ENCODE peak calls at places on chromosomes 3 and 15, in six cellular contexts. W is brain microvascular endothelial cell, N is upper lobe of right lung, J is HFFc6, X is tibial artery, A is B cell. O is an unnamed sample.

GRCh38 chr15:86691091-86691490 is 611.4 kb downstream of the AGBL1 start:
- DNase-seq in W (no peak), N (no peak), J (no peak), X (no peak), A (no peak), O (no peak)

GRCh38 chr15:77456746-77457618 is 36.3 kb downstream of the HMG20A start:
- DNase-seq in W (no peak), N (no peak), J (no peak), X (no peak), A (no peak), O (no peak)

GRCh38 chr3:115403791-115404190 is 219.5 kb upstream of the GAP43 start:
- DNase-seq in W (no peak), N (no peak), J (no peak), X (no peak), A (no peak), O (no peak)

GRCh38 chr15:85312486-85312885 is 67.9 kb upstream of the AKAP13 start:
- DNase-seq in W (peak; percentile 86), N (no peak), J (peak; percentile 61), X (no peak), A (peak; percentile 77), O (peak; percentile 98)

GRCh38 chr15:78537266-78537665 is 3.0 kb upstream of the PSMA4 start:
- DNase-seq in W (no peak), N (no peak), J (no peak), X (no peak), A (no peak), O (no peak)

GRCh38 chr3:2517479-2518188 is 419.0 kb downstream of the CNTN4 start:
- DNase-seq in W (no peak), N (no peak), J (no peak), X (no peak), A (no peak), O (no peak)

GRCh38 chr3:126346466-126346865 is 10.7 kb downstream of the KLF15 start:
- DNase-seq in W (no peak), N (peak; percentile 27), J (no peak), X (peak; percentile 60), A (no peak), O (no peak)

GRCh38 chr3:143236226-143236964 is 116.8 kb downstream of the CHST2 start:
- DNase-seq in W (no peak), N (no peak), J (no peak), X (no peak), A (peak; percentile 11), O (no peak)

GRCh38 chr15:78149805-78150751 is 916 bp downstream of the IDH3A start:
- DNase-seq in W (no peak), N (no peak), J (no peak), X (no peak), A (no peak), O (no peak)

GRCh38 chr3:51799879-51800757 is 21.1 kb upstream of the IQCF6 start:
- DNase-seq in W (peak; percentile 74), N (no peak), J (peak; percentile 77), X (no peak), A (peak; percentile 57), O (peak; percentile 42)

GRCh38 chr3:170572665-170573253 is 13.1 kb downstream of the SLC7A14 start:
- DNase-seq in W (peak; percentile 79), N (no peak), J (peak; percentile 77), X (no peak), A (no peak), O (peak; percentile 53)

GRCh38 chr15:99566157-99566900 is 545 bp downstream of the MEF2A start:
- DNase-seq in W (no peak), N (peak; percentile 76), J (no peak), X (peak; percentile 74), A (peak; percentile 72), O (no peak)

GRCh38 chr3:63814300-63814699 is 4.8 kb upstream of the C3orf49 start:
- DNase-seq in W (no peak), N (no peak), J (no peak), X (no peak), A (no peak), O (no peak)

GRCh38 chr15:83612226-83612625 is 41.7 kb upstream of the ADAMTSL3 start:
- DNase-seq in W (no peak), N (no peak), J (no peak), X (no peak), A (no peak), O (no peak)

GRCh38 chr3:101842245-101842934 is 6.9 kb upstream of the NFKBIZ start:
- DNase-seq in W (no peak), N (no peak), J (no peak), X (no peak), A (no peak), O (no peak)

GRCh38 chr15:75232252-75232813 is 25.8 kb upstream of the GOLGA6C start:
- DNase-seq in W (no peak), N (peak; percentile 44), J (no peak), X (peak; percentile 28), A (no peak), O (no peak)

GRCh38 chr3:70061111-70061510 is 61.6 kb downstream of the SAMMSON start:
- DNase-seq in W (no peak), N (no peak), J (no peak), X (no peak), A (no peak), O (no peak)

GRCh38 chr3:165518346-165518745 is 318.9 kb downstream of the BCHE start:
- DNase-seq in W (no peak), N (no peak), J (no peak), X (no peak), A (no peak), O (peak; percentile 34)

GRCh38 chr3:4426782-4427344 is 40.2 kb downstream of the SUMF1 start:
- DNase-seq in W (peak; percentile 93), N (no peak), J (peak; percentile 93), X (no peak), A (no peak), O (peak; percentile 59)

DNA sequence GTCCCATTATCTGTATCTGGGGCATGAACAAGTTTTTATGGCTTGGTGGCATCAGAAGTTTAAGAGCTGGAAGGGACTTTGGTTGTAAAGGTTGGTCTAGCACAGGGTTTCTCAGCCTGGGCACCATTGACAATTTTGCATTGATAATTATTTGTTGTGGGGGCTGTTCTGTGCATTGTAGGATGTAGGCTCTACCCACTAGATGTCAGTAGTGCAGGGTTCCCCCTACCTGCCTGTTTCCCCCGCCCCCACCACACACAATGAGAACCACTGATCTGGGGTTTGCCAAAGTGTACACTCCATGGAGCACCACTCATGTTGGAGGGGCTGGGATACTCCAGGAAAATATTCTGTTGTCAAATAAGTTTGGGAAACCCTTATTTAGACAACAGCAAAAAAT is 42.7 kb downstream of the PLCL2 start:
- DNase-seq in W (no peak), N (no peak), J (no peak), X (no peak), A (no peak), O (no peak)
- TF ChIP-seq CTCF in W (no peak), N (no peak), J (no peak), X (no peak), A (no peak), O (peak; percentile 10)

GRCh38 chr3:180447156-180447555 is 154.8 kb upstream of the TTC14 start:
- DNase-seq in W (no peak), N (no peak), J (peak; percentile 64), X (no peak), A (no peak), O (no peak)
- TF ChIP-seq CTCF in W (no peak), N (no peak), J (no peak), X (no peak), A (no peak), O (no peak)

GRCh38 chr3:17745301-17745700 is 2.9 kb upstream of the TBC1D5 start:
- DNase-seq in W (no peak), N (no peak), J (no peak), X (no peak), A (no peak), O (no peak)

GRCh38 chr3:17743660-17743995 is 1.2 kb upstream of the TBC1D5 start:
- DNase-seq in W (no peak), N (no peak), J (no peak), X (no peak), A (no peak), O (no peak)

GRCh38 chr3:17745894-17746293 is 3.5 kb upstream of the TBC1D5 start:
- DNase-seq in W (no peak), N (no peak), J (no peak), X (no peak), A (no peak), O (no peak)

GRCh38 chr3:17742837-17743659 is 617 bp upstream of the TBC1D5 start:
- DNase-seq in W (peak; percentile 96), N (no peak), J (no peak), X (no peak), A (no peak), O (peak; percentile 90)

DNA sequence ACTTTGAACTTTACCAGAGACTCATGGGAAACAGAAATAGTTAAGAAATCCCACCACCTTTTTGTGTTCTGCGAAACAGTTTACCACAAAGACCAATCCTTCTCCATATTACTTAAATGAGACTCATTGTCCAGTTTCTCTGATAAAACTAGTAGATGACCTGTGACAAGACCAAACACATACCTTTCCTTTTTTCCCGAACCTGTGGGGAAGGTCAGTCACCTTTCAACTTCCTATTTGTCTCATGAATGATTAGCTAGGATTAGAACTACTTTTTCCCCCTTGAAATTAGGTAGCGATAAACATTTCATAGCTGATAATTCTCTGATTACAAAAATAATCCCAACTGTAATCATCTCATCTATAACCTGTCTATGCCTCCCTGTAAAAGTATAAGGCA is 2.3 kb upstream of the TBC1D5 start:
- DNase-seq in W (no peak), N (no peak), J (no peak), X (no peak), A (no peak), O (no peak)
- TF ChIP-seq CTCF in W (no peak), N (no peak), J (no peak), X (no peak), A (no peak), O (no peak)

DNA sequence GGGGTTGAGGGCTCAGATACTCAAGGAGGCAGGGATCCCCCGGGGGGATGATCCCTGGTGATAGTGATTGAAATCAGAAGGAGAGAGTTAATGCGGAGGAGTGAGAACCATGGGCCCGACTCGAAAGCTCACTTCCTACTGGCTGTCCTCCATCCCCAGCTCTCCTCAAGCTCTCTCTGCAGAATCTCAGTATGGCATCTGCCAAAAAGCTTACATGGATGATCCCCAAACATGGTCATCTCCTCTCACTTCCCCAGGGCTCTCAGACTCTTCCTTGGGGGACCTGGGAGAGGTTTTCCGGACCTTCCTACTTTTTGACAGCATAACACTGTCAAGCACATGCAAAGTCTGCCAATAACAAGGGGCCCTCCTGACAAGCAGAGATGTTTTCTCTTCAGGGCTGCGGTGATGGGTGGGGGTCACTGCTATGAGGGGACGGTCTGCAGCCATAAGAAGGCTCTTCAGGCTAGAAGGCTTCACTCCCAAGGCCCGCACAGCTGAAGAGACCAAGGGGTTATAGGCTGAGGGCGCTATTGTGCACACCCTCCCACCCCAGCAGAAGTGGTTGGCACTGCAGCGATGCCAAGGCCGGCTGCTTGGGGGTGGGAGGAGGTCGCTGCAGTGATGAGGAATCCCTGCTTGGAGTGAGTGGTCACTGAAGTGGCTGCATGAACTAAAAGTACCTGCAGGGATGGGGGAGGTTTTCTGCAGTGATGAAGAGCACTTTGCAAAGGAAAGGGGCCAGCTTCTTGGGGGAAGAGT is 828 bp upstream of the VWA5B2 start:
- DNase-seq in W (no peak), N (no peak), J (no peak), X (no peak), A (no peak), O (no peak)
- TF ChIP-seq CTCF in W (no peak), N (no peak), J (no peak), X (no peak), A (no peak), O (no peak)

O was measured in retinal pigment epithelial cell.